ENCODE peak calls at places on chromosomes 16 and 17, in seven cellular contexts. M, J, V, G, B, Y and W are unnamed samples.

GRCh38 chr16:50924759-50925545 is 183.1 kb downstream of the CYLD start:
- DNase-seq in V (no peak), J (no peak), B (no peak), G (no peak), M (no peak), Y (no peak), W (no peak)

GRCh38 chr16:50268352-50268751 is 2.0 kb downstream of the ADCY7 start:
- DNase-seq in V (no peak), M (no peak), G (no peak), J (no peak), B (no peak), Y (no peak), W (no peak)

GRCh38 chr16:60031751-60032150 is 1297.6 kb upstream of the GOT2 start:
- DNase-seq in M (no peak), V (no peak), G (no peak), J (no peak), B (no peak), Y (no peak), W (no peak)

GRCh38 chr17:40070895-40071719 is 8.3 kb downstream of the THRA start:
- DNase-seq in V (peak; percentile 83), Y (no peak), M (no peak), J (no peak), B (peak; percentile 50), G (peak; percentile 93), W (no peak)

GRCh38 chr16:56199164-56199563 is 7.9 kb downstream of the GNAO1 start:
- DNase-seq in M (no peak), J (no peak), G (no peak), V (no peak), Y (no peak), B (no peak), W (no peak)

GRCh38 chr16:65069090-65069489 is 52.8 kb downstream of the CDH11 start:
- DNase-seq in Y (peak; percentile 68), G (no peak), V (no peak), M (no peak), B (no peak), J (peak; percentile 46), W (no peak)

GRCh38 chr17:49748223-49748622 is 15.7 kb downstream of the FAM117A start:
- DNase-seq in Y (no peak), B (no peak), J (no peak), V (no peak), G (no peak), M (peak; percentile 64), W (no peak)

GRCh38 chr17:81440511-81441244 is 45.4 kb downstream of the BAHCC1 start:
- DNase-seq in Y (no peak), M (no peak), V (no peak), J (no peak), B (no peak), G (no peak), W (peak; percentile 53)

GRCh38 chr16:55913717-55914116 is 38.5 kb upstream of the CES5A start:
- DNase-seq in B (peak; percentile 3), M (no peak), V (no peak), Y (no peak), J (no peak), G (no peak), W (no peak)

GRCh38 chr16:4461250-4462085 is 13.0 kb downstream of the NMRAL1 start:
- DNase-seq in V (no peak), Y (no peak), G (no peak), M (no peak), B (peak; percentile 18), J (no peak), W (no peak)

GRCh38 chr16:53529529-53529928 is 26.5 kb upstream of the AKTIP start:
- DNase-seq in G (no peak), Y (no peak), M (no peak), V (no peak), B (no peak), J (no peak), W (no peak)

GRCh38 chr17:64096037-64096436 is 33.9 kb downstream of the ERN1 start:
- DNase-seq in Y (no peak), M (no peak), J (no peak), G (no peak), B (no peak), V (no peak), W (no peak)

GRCh38 chr17:2398655-2399571 is 1.9 kb downstream of the MNT start:
- DNase-seq in G (peak; percentile 75), M (peak; percentile 60), J (peak; percentile 72), V (peak; percentile 66), Y (peak; percentile 85), B (peak; percentile 34), W (peak; percentile 84)

GRCh38 chr17:40541060-40541872 is 24.0 kb downstream of the CCR7 start:
- DNase-seq in M (peak; percentile 87), G (no peak), J (no peak), B (no peak), V (no peak), Y (no peak), W (no peak)

GRCh38 chr17:49616086-49616485 is 40.4 kb downstream of the NXPH3 start:
- DNase-seq in V (no peak), G (no peak), B (no peak), J (no peak), Y (peak; percentile 22), M (no peak), W (no peak)

GRCh38 chr17:75077490-75078096 is 10.2 kb upstream of the SLC16A5 start:
- DNase-seq in G (peak; percentile 70), M (peak; percentile 44), B (peak; percentile 40), J (no peak), Y (peak; percentile 35), V (peak; percentile 76), W (no peak)